ENCODE peak calls at places on chromosomes 2 and 18, in five cellular contexts. O, K, C, W and J are unnamed samples.

GRCh38 chr2:163656622-163657021 is 79.2 kb downstream of the FIGN start:
- DNase-seq in O (no peak), K (no peak), C (peak; percentile 52), W (no peak), J (no peak)

GRCh38 chr18:76401496-76401895 is 93.5 kb downstream of the ZNF516 start:
- DNase-seq in O (no peak), K (no peak), C (no peak), W (no peak), J (no peak)

GRCh38 chr2:238163494-238164198 is 4.9 kb downstream of the ERFE start:
- DNase-seq in O (no peak), K (no peak), C (no peak), W (no peak), J (no peak)

GRCh38 chr2:26541401-26542193 is 63.7 kb upstream of the OTOF start:
- DNase-seq in O (no peak), K (no peak), C (no peak), W (no peak), J (no peak)

GRCh38 chr2:161416294-161416632 is at the start of gene TBR1:
- DNase-seq in O (no peak), K (no peak), C (no peak), W (no peak), J (no peak)

GRCh38 chr18:44309185-44309584 is 371.5 kb upstream of the SETBP1 start:
- DNase-seq in O (peak; percentile 15), K (peak; percentile 15), C (peak; percentile 45), W (no peak), J (no peak)

GRCh38 chr2:29250977-29251376 is 135.8 kb downstream of the CLIP4 start:
- DNase-seq in O (no peak), K (no peak), C (no peak), W (no peak), J (no peak)

GRCh38 chr2:86239745-86240144 is 40.5 kb downstream of the MRPL35 start:
- DNase-seq in O (no peak), K (no peak), C (no peak), W (no peak), J (no peak)

GRCh38 chr2:149732001-149732685 is 144.6 kb upstream of the MMADHC start:
- DNase-seq in O (peak; percentile 54), K (peak; percentile 58), C (peak; percentile 56), W (no peak), J (peak; percentile 81)

GRCh38 chr2:142946941-142947340 is 69.5 kb downstream of the KYNU start:
- DNase-seq in O (peak; percentile 37), K (no peak), C (peak; percentile 20), W (no peak), J (no peak)

GRCh38 chr2:225270861-225271260 is 128.6 kb upstream of the NYAP2 start:
- DNase-seq in O (peak; percentile 53), K (peak; percentile 94), C (peak; percentile 58), W (peak; percentile 85), J (peak; percentile 69)

GRCh38 chr2:14189929-14190328 is 442.6 kb upstream of the LRATD1 start:
- DNase-seq in O (peak; percentile 0), K (peak; percentile 68), C (peak; percentile 35), W (no peak), J (no peak)

DNA sequence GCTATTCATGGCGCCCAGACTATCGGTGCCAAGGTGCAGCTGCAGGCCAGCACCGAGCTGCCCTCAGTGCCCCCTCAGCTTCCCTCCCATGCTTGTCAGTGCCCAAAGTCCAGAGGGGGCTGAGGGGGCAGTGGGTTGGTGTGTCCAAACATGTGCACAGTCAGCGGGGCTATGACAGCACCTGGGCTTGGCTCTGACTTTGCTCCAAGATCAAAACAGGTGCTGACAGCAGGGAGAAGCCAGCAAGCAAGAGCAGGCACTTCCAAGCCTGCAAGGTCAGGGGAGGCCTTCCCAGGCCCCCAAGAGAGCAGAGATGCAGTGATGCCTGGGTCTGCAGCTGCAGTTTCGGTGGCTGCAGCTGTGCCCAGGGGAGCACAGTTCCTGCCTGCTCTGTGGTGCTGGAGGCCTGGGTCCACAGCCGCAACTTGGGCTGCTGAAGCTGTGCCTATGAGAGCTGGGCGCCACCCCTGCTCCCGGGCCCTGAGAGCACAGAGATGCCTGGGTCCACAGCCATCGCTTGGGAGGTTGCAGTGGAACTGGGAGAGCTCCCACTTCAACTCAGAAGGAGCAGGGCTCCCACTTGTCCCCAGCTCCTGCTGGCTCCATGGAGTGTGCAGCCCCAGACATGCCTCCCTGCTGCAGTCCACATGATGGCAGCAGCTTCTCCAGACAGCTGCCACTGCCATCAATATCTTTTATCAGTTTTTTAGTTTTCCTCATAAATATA is 775.3 kb upstream of the POU3F3 start:
- DNase-seq in O (no peak), K (no peak), C (no peak), W (no peak), J (no peak)
- TF ChIP-seq CTCF in O (no peak), K (no peak), C (no peak), W (no peak), J (no peak)

DNA sequence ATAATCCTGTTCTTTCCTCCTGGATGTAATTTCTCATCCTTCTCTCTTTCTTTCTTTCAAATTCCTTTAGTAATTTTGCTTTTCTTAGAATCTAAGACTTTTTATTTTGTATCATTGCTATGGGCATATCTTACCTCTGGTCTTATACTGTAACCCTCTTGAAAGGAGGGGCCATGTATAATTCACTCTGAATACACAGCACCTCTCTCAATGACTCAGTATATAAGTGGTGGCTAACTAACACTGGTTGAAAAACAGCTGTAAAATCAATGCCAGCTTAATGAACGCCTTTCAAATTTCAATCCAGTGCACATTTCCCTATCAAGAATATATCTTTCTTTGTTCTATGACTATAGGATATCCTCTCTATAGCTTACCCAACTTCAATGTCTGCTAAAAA is 53.7 kb downstream of the CWC22 start:
- DNase-seq in O (no peak), K (no peak), C (no peak), W (no peak), J (no peak)
- TF ChIP-seq CTCF in O (no peak), K (no peak), C (no peak), W (no peak), J (no peak)

GRCh38 chr2:36333350-36334012 is 22.1 kb upstream of the CRIM1 start:
- DNase-seq in O (no peak), K (no peak), C (no peak), W (no peak), J (no peak)
- TF ChIP-seq CTCF in O (no peak), K (no peak), C (no peak), W (peak; percentile 11), J (no peak)

GRCh38 chr2:127528487-127528886 is 2.2 kb upstream of the IWS1 start:
- DNase-seq in O (no peak), K (no peak), C (no peak), W (no peak), J (no peak)
- TF ChIP-seq CTCF in O (no peak), K (no peak), C (no peak), W (no peak), J (no peak)

GRCh38 chr2:10028407-10028987 is 14.9 kb upstream of the KLF11 start:
- DNase-seq in O (no peak), K (no peak), C (no peak), W (peak; percentile 23), J (no peak)
- TF ChIP-seq CTCF in O (no peak), K (no peak), C (no peak), W (peak; percentile 23), J (no peak)

DNA sequence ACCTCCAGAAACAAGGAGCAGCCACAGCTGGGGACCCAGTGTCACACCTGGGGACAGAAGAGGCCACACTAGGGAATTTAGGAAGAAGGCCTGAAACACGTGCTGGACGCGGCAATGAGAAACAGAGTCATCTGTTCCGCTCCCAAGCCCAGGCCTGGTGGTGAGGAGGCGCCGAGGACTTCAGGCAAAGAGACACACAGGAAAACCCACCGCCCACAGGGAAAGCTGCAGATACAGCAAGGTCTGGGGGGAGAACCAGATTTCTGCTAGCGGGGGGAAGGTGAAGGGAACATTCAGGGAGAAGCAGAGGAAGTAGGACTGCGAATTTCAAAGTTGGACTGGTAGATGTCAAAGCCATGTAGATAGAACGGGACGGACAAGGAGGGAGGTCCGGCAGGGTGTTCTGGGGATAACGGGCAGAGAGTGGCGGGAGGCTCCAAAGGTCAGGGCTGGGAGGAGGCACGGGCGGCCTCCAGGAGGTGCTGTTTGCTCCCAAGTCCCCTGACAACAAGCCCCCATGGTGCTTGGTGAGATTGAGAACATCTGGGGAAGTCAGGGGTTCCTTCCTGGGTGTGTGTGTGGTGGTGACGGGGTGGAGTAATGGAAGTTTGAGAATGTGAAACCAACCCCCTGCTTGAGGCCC is 351.7 kb upstream of the MYT1L start:
- DNase-seq in O (no peak), K (no peak), C (no peak), W (no peak), J (no peak)
- TF ChIP-seq CTCF in O (no peak), K (no peak), C (no peak), W (no peak), J (no peak)

GRCh38 chr2:82342351-82342750 is 2037.8 kb upstream of the LRRTM1 start:
- DNase-seq in O (no peak), K (no peak), C (no peak), W (no peak), J (no peak)

GRCh38 chr2:82339805-82340204 is 2035.3 kb upstream of the LRRTM1 start:
- DNase-seq in O (no peak), K (no peak), C (no peak), W (no peak), J (no peak)

GRCh38 chr2:82340578-82341053 is 2036.1 kb upstream of the LRRTM1 start:
- DNase-seq in O (no peak), K (no peak), C (no peak), W (no peak), J (no peak)

GRCh38 chr2:82345910-82346309 is 2041.4 kb upstream of the LRRTM1 start:
- DNase-seq in O (no peak), K (no peak), C (no peak), W (no peak), J (no peak)

GRCh38 chr2:82344670-82345069 is 2040.1 kb upstream of the LRRTM1 start:
- DNase-seq in O (no peak), K (no peak), C (no peak), W (no peak), J (no peak)
- TF ChIP-seq CTCF in O (no peak), K (no peak), C (no peak), W (no peak), J (peak; percentile 42)